ENCODE peak calls at places on chromosomes 2 and 18, in four cellular contexts. F is neural progenitor cell, Q is uterus, X is tibial artery. V is an unnamed sample.

GRCh38 chr2:37350034-37350433 is 5.6 kb downstream of the QPCT start:
- DNase-seq in F (no peak), Q (no peak), X (no peak), V (no peak)

GRCh38 chr2:167069855-167070254 is 181.6 kb downstream of the XIRP2 start:
- DNase-seq in F (no peak), Q (no peak), X (no peak), V (no peak)

GRCh38 chr2:109063326-109063670 is 65.7 kb upstream of the SH3RF3 start:
- DNase-seq in F (no peak), Q (no peak), X (no peak), V (no peak)

GRCh38 chr2:41572154-41572553 is 475.7 kb upstream of the PKDCC start:
- DNase-seq in F (no peak), Q (no peak), X (no peak), V (peak; percentile 44)

GRCh38 chr2:170255971-170256370 is 78.0 kb downstream of the MYO3B start:
- DNase-seq in F (no peak), Q (no peak), X (no peak), V (no peak)

GRCh38 chr2:28681216-28681981 is 70.2 kb upstream of the PPP1CB start:
- DNase-seq in F (no peak), Q (no peak), X (no peak), V (no peak)

GRCh38 chr2:26682155-26682554 is 10.4 kb upstream of the KCNK3 start:
- DNase-seq in F (no peak), Q (no peak), X (no peak), V (no peak)

GRCh38 chr2:20103514-20103913 is 52.1 kb upstream of the LAPTM4A start:
- DNase-seq in F (no peak), Q (no peak), X (no peak), V (no peak)

GRCh38 chr18:79677221-79677620 is 2.4 kb upstream of the CTDP1 start:
- DNase-seq in F (no peak), Q (no peak), X (no peak), V (no peak)

GRCh38 chr2:218010116-218010837 is 7.5 kb upstream of the TNS1 start:
- DNase-seq in F (peak; percentile 72), Q (peak; percentile 76), X (peak; percentile 62), V (peak; percentile 81)

GRCh38 chr2:28594029-28594368 is 98.1 kb downstream of the PLB1 start:
- DNase-seq in F (no peak), Q (peak; percentile 10), X (no peak), V (no peak)

GRCh38 chr18:76266226-76266991 is 228.6 kb downstream of the ZNF516 start:
- DNase-seq in F (no peak), Q (no peak), X (no peak), V (no peak)

GRCh38 chr18:76264073-76264472 is 231.0 kb downstream of the ZNF516 start:
- DNase-seq in F (no peak), Q (no peak), X (no peak), V (no peak)

GRCh38 chr18:76264851-76265250 is 230.2 kb downstream of the ZNF516 start:
- DNase-seq in F (no peak), Q (no peak), X (no peak), V (no peak)

GRCh38 chr18:76262956-76263955 is 231.8 kb downstream of the ZNF516 start:
- DNase-seq in F (peak; percentile 66), Q (peak; percentile 46), X (no peak), V (no peak)

DNA sequence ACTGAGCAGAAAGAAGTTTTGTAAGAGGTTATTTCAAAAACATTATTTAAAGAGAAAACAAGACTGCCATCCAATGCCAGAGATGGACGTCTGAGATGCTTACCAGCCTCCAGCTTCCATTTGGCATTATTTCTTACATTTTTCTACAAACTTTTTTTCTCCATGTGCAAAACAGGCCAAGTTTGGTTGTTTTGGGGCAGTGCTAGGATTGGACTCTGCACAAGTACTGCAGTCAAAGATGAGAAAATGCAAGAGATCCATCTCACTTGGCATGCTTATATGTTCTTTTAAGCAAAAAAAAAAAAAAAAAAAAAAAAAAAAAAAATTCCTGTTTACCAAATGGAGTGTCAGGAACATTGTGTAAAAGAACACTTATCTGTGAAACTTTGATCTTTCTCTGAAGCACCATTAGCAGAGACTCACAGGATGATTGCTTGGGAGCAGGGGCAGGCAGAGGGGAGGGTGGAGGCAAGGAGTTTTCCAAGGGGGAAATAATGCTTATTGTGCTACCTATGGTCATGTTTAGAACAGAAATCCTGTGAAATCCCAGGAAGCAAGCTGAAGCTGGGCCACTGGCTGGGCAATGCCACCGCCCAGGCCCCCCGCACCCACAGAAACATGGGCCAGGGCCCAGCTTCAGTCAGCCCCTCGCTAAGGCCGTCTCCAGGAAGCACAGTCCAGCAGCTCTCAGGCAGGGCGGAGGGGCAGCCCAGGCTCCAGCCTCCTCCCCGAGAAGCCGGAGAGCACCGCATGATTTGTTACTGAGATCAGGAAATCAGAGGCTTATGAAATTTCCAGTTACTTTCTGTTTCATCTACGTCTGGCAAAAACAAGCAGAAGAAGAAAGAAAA is 229.4 kb downstream of the ZNF516 start:
- DNase-seq in F (no peak), Q (peak; percentile 76), X (peak; percentile 82), V (no peak)
- H3K27ac ChIP-seq in F (no peak overlapping the region), Q (peak overlapping the region; percentile 98), X (peak overlapping the region; percentile 92), V (peak overlapping the region; percentile 37)

GRCh38 chr2:8304821-8305766 is 376.8 kb upstream of the ID2 start:
- DNase-seq in F (no peak), Q (no peak), X (peak; percentile 55), V (no peak)

GRCh38 chr2:8306530-8307351 is 375.1 kb upstream of the ID2 start:
- DNase-seq in F (no peak), Q (no peak), X (no peak), V (no peak)

GRCh38 chr2:8300905-8301304 is 381.0 kb upstream of the ID2 start:
- DNase-seq in F (no peak), Q (no peak), X (no peak), V (no peak)

GRCh38 chr2:8300216-8300615 is 381.6 kb upstream of the ID2 start:
- DNase-seq in F (no peak), Q (no peak), X (no peak), V (no peak)

GRCh38 chr2:8303322-8303832 is 378.5 kb upstream of the ID2 start:
- DNase-seq in F (no peak), Q (no peak), X (peak; percentile 82), V (peak; percentile 81)
- TF ChIP-seq CTCF in F (no peak), Q (no peak), X (no peak), V (no peak)

GRCh38 chr2:70499253-70499652 is 54.4 kb downstream of the TGFA start:
- DNase-seq in F (no peak), Q (no peak), X (no peak), V (no peak)

GRCh38 chr2:70498054-70498453 is 55.6 kb downstream of the TGFA start:
- DNase-seq in F (peak; percentile 14), Q (no peak), X (no peak), V (no peak)

GRCh38 chr2:70498528-70498927 is 55.1 kb downstream of the TGFA start:
- DNase-seq in F (no peak), Q (no peak), X (no peak), V (no peak)

GRCh38 chr2:70496819-70497218 is 56.8 kb downstream of the TGFA start:
- DNase-seq in F (no peak), Q (no peak), X (no peak), V (no peak)

DNA sequence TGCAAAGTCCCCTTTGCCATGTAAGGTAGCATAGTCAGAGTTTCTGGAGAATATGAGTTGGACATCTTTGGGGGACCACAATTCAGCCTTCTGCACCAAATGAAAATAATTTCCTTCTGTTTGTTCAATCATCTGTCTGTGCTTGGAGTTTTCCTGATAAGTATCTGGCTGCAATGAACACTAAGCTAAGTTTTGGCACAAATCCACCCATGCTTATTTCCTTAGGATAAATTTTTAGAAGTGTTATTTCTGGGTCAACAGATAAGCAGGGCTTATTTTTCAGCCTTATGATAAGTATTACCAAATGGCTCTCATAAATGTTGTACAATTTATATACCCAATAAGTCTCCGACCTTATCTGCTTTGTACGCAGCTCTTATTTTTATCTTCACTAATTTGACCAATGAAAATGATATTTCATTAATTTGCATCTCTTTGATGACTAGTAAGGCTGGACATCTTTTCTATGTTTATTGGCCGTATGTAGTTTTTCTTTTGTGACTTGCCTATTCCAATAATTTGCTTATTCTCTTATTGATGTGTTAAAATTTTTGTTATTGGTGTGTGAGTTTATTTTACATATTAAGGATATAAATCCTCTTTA is 59.2 kb downstream of the TGFA start:
- DNase-seq in F (no peak), Q (no peak), X (no peak), V (no peak)
- H3K27ac ChIP-seq in F (no peak overlapping the region), Q (no peak overlapping the region), X (no peak overlapping the region), V (no peak overlapping the region)

DNA sequence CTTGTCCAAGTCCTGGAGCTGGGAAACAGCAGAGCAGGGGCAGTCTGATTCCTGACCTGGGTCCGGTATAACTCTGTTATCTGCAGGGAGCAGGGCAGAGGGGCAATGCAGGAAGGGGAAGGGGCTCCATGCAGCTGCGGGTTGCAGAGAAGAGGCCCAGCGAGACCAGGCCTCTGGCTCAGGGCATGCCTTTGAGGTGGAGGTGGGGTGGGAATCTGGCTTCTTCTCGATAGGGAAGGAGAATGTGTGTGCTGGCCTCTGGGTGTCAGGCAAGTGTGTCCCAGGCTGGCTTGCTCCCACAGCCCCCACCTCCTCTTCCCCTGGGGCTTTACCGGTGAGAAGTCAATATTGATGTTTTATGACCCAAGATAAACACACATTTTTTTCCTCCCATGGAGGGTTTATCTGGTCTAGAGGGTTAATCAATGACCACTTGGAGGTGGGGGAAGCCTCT is 187.1 kb upstream of the HAAO start:
- DNase-seq in F (no peak), Q (no peak), X (no peak), V (no peak)
- TF ChIP-seq CTCF in F (no peak), Q (no peak), X (no peak), V (no peak)

DNA sequence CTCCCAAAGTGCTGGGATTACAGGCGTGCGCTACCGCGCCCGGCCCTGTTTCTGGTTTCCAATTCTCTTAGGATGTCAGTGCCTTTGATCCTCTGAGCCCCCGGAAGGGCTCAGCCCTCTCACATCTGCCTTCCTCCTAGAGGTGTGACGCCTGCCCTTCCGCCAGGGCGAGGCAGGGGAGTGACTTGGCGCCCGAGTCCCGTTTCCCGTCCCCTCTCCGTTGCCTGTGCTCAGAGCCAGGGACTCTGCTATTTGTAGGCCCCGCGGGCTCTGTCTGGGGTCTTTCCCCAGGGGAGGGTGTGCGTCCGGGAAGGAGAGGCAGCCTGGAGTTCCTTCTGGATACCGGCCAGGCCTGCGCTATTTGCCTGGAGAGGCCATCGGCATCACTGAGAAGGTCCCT is 103.8 kb upstream of the TAF1B start:
- DNase-seq in F (no peak), Q (peak; percentile 52), X (peak; percentile 36), V (peak; percentile 91)
- H3K27ac ChIP-seq in F (no peak overlapping the region), Q (peak overlapping the region; percentile 75), X (peak overlapping the region; percentile 74), V (peak overlapping the region; percentile 94)